ENCODE peak calls at places on chromosomes 11 and 22, in four cellular contexts. One of them, this sample, is unnamed.

GRCh38 chr22:17741866-17742527 is 32.3 kb downstream of the BID start:
- ATAC-seq in psoas muscle: no peak
- ATAC-seq in upper lobe of left lung: no peak
- ATAC-seq in CD8-positive, alpha-beta T cell: no peak
- ATAC-seq in this sample: no peak

GRCh38 chr11:112837162-112837826 is 123.9 kb upstream of the NCAM1 start:
- ATAC-seq in psoas muscle: peak; percentile 37
- ATAC-seq in CD8-positive, alpha-beta T cell: no peak
- ATAC-seq in upper lobe of left lung: no peak
- ATAC-seq in this sample: no peak

GRCh38 chr22:24950272-24950902 is 2.1 kb upstream of the KIAA1671 start:
- ATAC-seq in psoas muscle: no peak
- ATAC-seq in CD8-positive, alpha-beta T cell: no peak
- ATAC-seq in upper lobe of left lung: no peak
- ATAC-seq in this sample: no peak

GRCh38 chr22:29798801-29799200 is 31.6 kb downstream of the UQCR10 start:
- ATAC-seq in CD8-positive, alpha-beta T cell: no peak
- ATAC-seq in psoas muscle: peak; percentile 56
- ATAC-seq in upper lobe of left lung: peak; percentile 13
- ATAC-seq in this sample: no peak

GRCh38 chr11:83156150-83156995 is 558 bp upstream of the PCF11 start:
- ATAC-seq in psoas muscle: peak; percentile 96
- ATAC-seq in upper lobe of left lung: peak; percentile 95
- ATAC-seq in CD8-positive, alpha-beta T cell: peak; percentile 83
- ATAC-seq in this sample: peak; percentile 97

GRCh38 chr11:86508604-86509471 is 134.2 kb downstream of the CCDC81 start:
- ATAC-seq in upper lobe of left lung: peak; percentile 41
- ATAC-seq in psoas muscle: no peak
- ATAC-seq in CD8-positive, alpha-beta T cell: no peak
- ATAC-seq in this sample: no peak

GRCh38 chr11:35007277-35007676 is 90.9 kb downstream of the PDHX start:
- ATAC-seq in CD8-positive, alpha-beta T cell: no peak
- ATAC-seq in psoas muscle: no peak
- ATAC-seq in upper lobe of left lung: no peak
- ATAC-seq in this sample: no peak

GRCh38 chr11:60281482-60281881 is 1.0 kb downstream of the MS4A4A start:
- ATAC-seq in upper lobe of left lung: peak; percentile 70
- ATAC-seq in psoas muscle: no peak
- ATAC-seq in CD8-positive, alpha-beta T cell: no peak
- ATAC-seq in this sample: no peak

GRCh38 chr11:17385926-17386325 is 2.5 kb downstream of the KCNJ11 start:
- ATAC-seq in CD8-positive, alpha-beta T cell: no peak
- ATAC-seq in psoas muscle: no peak
- ATAC-seq in upper lobe of left lung: no peak
- ATAC-seq in this sample: no peak
- H3K4me3 ChIP-seq in CD8-positive, alpha-beta T cell: no peak overlapping the region
- H3K4me3 ChIP-seq in psoas muscle: peak overlapping the region; percentile 78
- H3K4me3 ChIP-seq in upper lobe of left lung: peak overlapping the region; percentile 13
- H3K4me3 ChIP-seq in this sample: no peak overlapping the region

GRCh38 chr11:123006860-123007542 is 25.4 kb upstream of the BSX start:
- ATAC-seq in CD8-positive, alpha-beta T cell: no peak
- ATAC-seq in psoas muscle: no peak
- ATAC-seq in upper lobe of left lung: no peak
- ATAC-seq in this sample: no peak

GRCh38 chr11:123011510-123011909 is 29.9 kb upstream of the BSX start:
- ATAC-seq in upper lobe of left lung: no peak
- ATAC-seq in psoas muscle: no peak
- ATAC-seq in CD8-positive, alpha-beta T cell: no peak
- ATAC-seq in this sample: no peak
- TF ChIP-seq CTCF in upper lobe of left lung: no peak
- TF ChIP-seq CTCF in psoas muscle: no peak
- TF ChIP-seq CTCF in CD8-positive, alpha-beta T cell: no peak
- TF ChIP-seq CTCF in this sample: no peak

GRCh38 chr11:2944953-2945756 is 15.9 kb upstream of the PHLDA2 start:
- ATAC-seq in CD8-positive, alpha-beta T cell: peak; percentile 40
- ATAC-seq in psoas muscle: peak; percentile 74
- ATAC-seq in upper lobe of left lung: peak; percentile 92
- ATAC-seq in this sample: peak; percentile 94
- H3K4me3 ChIP-seq in CD8-positive, alpha-beta T cell: no peak overlapping the region
- H3K4me3 ChIP-seq in psoas muscle: peak overlapping the region; percentile 47
- H3K4me3 ChIP-seq in upper lobe of left lung: peak overlapping the region; percentile 33
- H3K4me3 ChIP-seq in this sample: no peak overlapping the region

GRCh38 chr11:93652161-93652597 is 9.3 kb upstream of the CEP295 start:
- ATAC-seq in psoas muscle: no peak
- ATAC-seq in upper lobe of left lung: peak; percentile 52
- ATAC-seq in CD8-positive, alpha-beta T cell: no peak
- ATAC-seq in this sample: no peak

GRCh38 chr11:93645938-93646337 is 15.5 kb upstream of the CEP295 start:
- ATAC-seq in psoas muscle: no peak
- ATAC-seq in CD8-positive, alpha-beta T cell: no peak
- ATAC-seq in upper lobe of left lung: no peak
- ATAC-seq in this sample: no peak

GRCh38 chr11:93651052-93651451 is 10.4 kb upstream of the CEP295 start:
- ATAC-seq in psoas muscle: no peak
- ATAC-seq in CD8-positive, alpha-beta T cell: no peak
- ATAC-seq in upper lobe of left lung: no peak
- ATAC-seq in this sample: no peak

GRCh38 chr11:93646399-93646798 is 15.1 kb upstream of the CEP295 start:
- ATAC-seq in upper lobe of left lung: no peak
- ATAC-seq in CD8-positive, alpha-beta T cell: no peak
- ATAC-seq in psoas muscle: no peak
- ATAC-seq in this sample: no peak

GRCh38 chr11:93648168-93648567 is 13.3 kb upstream of the CEP295 start:
- ATAC-seq in psoas muscle: no peak
- ATAC-seq in CD8-positive, alpha-beta T cell: no peak
- ATAC-seq in upper lobe of left lung: no peak
- ATAC-seq in this sample: no peak
- TF ChIP-seq CTCF in psoas muscle: no peak
- TF ChIP-seq CTCF in CD8-positive, alpha-beta T cell: no peak
- TF ChIP-seq CTCF in upper lobe of left lung: no peak
- TF ChIP-seq CTCF in this sample: no peak

DNA sequence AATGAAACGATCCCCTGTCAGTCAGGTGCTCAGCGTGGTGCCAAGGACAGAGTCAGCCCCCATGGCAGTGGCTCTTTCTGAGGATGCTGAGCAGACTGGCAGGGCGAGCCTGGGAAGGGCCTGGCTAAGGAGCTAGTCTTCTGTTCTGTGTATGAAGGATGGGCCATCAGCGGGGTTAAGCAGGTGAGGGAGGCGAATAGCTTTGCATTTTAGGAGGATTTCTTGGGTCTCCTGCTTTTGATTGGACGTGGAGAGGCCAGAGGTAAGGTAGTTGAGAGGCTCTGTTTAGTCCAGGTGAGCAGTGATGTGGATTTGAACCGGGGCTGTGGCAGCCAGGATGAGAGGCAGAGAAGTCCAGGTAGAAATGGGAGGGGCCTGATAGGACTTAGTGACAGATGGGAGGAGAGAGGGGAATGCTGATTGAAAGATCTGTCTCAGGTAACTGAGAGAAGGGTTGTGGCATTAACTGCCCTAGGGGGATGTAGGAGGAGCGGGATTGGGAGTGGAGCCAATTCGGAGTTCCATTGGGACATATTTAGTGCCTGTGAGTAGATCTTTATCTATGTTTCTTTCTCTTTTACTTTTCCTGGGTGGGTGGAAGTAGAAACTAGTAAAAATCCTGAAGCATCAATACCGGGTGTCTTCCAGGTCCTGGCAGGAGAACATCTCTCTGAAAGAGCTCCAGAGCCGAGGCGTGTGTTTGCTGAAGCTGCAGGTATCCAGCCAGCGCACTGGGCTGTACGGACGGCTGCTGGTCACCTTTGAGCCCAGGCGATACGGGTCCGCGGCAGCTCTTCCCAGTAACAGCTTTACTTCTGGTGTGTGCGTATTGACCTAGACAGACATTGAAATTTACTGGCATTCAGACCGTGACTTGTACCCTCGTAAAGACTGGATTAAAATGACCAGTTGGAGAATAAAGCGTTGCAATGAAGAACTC is 2.0 kb downstream of the IGHMBP2 start:
- ATAC-seq in CD8-positive, alpha-beta T cell: no peak
- ATAC-seq in upper lobe of left lung: no peak
- ATAC-seq in psoas muscle: no peak
- ATAC-seq in this sample: no peak
- H3K4me3 ChIP-seq in CD8-positive, alpha-beta T cell: no peak overlapping the region
- H3K4me3 ChIP-seq in upper lobe of left lung: peak overlapping the region; percentile 84
- H3K4me3 ChIP-seq in psoas muscle: peak overlapping the region; percentile 100
- H3K4me3 ChIP-seq in this sample: no peak overlapping the region

GRCh38 chr11:69942333-69942820 is 123.2 kb upstream of the FGF3 start:
- ATAC-seq in CD8-positive, alpha-beta T cell: no peak
- ATAC-seq in upper lobe of left lung: no peak
- ATAC-seq in psoas muscle: no peak
- ATAC-seq in this sample: no peak

GRCh38 chr11:69944146-69944795 is 125.1 kb upstream of the FGF3 start:
- ATAC-seq in psoas muscle: no peak
- ATAC-seq in CD8-positive, alpha-beta T cell: no peak
- ATAC-seq in upper lobe of left lung: no peak
- ATAC-seq in this sample: no peak

GRCh38 chr11:69941546-69942332 is 122.5 kb upstream of the FGF3 start:
- ATAC-seq in upper lobe of left lung: no peak
- ATAC-seq in psoas muscle: no peak
- ATAC-seq in CD8-positive, alpha-beta T cell: no peak
- ATAC-seq in this sample: no peak

GRCh38 chr11:69943506-69943905 is 124.3 kb upstream of the FGF3 start:
- ATAC-seq in upper lobe of left lung: no peak
- ATAC-seq in psoas muscle: peak; percentile 33
- ATAC-seq in CD8-positive, alpha-beta T cell: no peak
- ATAC-seq in this sample: no peak

DNA sequence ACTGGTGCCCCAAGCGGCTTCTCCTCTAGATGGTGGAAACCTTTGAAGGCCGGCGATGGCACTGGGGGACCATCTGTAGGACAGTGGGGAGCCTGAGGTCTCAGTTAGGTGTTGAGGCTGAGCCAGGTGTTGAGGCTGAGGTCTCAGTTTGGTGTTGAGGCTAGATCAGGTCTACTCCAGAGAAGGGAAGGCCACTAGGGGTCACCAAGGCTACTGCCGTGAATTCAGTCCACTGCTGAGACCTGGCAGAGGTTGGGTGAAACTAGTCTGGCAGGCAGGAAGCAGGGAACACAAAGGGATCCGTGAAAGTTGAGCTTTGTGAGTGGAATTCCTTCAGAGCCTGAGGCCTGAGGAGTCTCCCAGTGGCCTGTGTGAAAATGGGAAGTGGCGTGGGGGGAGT is 123.8 kb upstream of the FGF3 start:
- ATAC-seq in psoas muscle: no peak
- ATAC-seq in CD8-positive, alpha-beta T cell: no peak
- ATAC-seq in upper lobe of left lung: no peak
- ATAC-seq in this sample: no peak
- TF ChIP-seq CTCF in psoas muscle: no peak
- TF ChIP-seq CTCF in CD8-positive, alpha-beta T cell: no peak
- TF ChIP-seq CTCF in upper lobe of left lung: no peak
- TF ChIP-seq CTCF in this sample: no peak

DNA sequence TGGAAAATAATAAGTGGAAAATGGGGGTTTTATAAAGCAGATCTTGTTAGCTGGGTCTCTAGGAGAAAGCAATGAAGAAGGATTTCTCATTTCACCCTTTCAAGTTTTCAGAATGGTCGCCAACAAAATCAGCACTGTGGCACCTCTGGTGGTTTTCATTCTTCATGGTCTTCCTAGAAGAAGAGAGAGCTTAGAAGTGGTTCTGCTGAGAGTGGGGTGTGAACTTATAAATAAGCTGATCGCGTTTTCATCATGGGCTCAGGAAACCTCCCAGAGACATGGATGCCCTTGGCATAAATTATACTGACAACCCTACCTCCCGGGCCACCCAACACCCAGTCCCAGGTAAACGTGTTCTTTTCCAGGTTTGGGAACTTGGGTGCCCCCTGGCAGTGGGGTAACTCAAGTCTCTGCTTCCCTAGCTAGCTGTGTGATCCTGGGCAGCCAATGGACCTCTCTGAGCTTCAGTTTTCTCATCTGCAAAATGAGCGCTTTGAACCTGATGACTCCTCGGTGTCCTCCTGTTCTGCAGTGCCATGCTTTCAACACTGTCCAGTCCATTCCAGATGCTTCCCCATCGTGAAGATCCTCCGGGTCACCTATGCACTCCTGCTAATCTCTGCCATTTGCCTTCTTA is 72.6 kb upstream of the GRAMD1B start:
- ATAC-seq in CD8-positive, alpha-beta T cell: no peak
- ATAC-seq in upper lobe of left lung: no peak
- ATAC-seq in psoas muscle: no peak
- ATAC-seq in this sample: no peak
- H3K4me3 ChIP-seq in CD8-positive, alpha-beta T cell: peak overlapping the region; percentile 25
- H3K4me3 ChIP-seq in upper lobe of left lung: no peak overlapping the region
- H3K4me3 ChIP-seq in psoas muscle: peak overlapping the region; percentile 62
- H3K4me3 ChIP-seq in this sample: peak overlapping the region; percentile 44

DNA sequence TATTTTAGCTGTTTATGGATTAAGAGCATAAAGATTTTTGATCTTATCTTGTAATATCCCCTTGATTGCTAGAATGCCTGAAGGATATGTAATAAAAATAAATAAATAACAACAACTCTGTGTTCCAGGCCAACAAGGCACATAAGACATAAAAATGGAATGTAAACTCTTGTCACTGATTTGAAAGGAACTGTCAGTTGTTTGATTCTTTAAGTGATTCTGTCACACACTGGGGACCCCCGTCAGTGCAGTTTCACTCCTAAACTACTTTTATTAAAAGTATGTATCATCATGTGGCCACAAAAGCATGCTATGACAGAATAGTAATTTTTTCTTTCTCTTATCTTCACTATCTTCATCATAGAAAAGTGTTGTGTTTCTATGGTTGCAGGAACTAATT is 572.4 kb downstream of the CNTN5 start:
- ATAC-seq in CD8-positive, alpha-beta T cell: no peak
- ATAC-seq in psoas muscle: no peak
- ATAC-seq in upper lobe of left lung: no peak
- ATAC-seq in this sample: no peak
- TF ChIP-seq CTCF in CD8-positive, alpha-beta T cell: no peak
- TF ChIP-seq CTCF in psoas muscle: no peak
- TF ChIP-seq CTCF in upper lobe of left lung: no peak
- TF ChIP-seq CTCF in this sample: no peak